ENCODE peak calls at places on chromosomes 3 and 15, in six cellular contexts. N, I, J, O, K and Q are unnamed samples.

GRCh38 chr3:124885466-124886167 is 1.5 kb downstream of the ITGB5 start:
- DNase-seq in J (no peak), N (no peak), O (no peak), K (no peak), I (no peak), Q (peak; percentile 58)

GRCh38 chr3:150345021-150345538 is 63.0 kb upstream of the TSC22D2 start:
- DNase-seq in J (peak; percentile 99), N (no peak), K (no peak), I (no peak), O (no peak), Q (peak; percentile 75)

GRCh38 chr3:168220609-168221008 is 124.9 kb upstream of the GOLIM4 start:
- DNase-seq in N (no peak), I (no peak), J (no peak), O (no peak), K (no peak), Q (no peak)

GRCh38 chr3:150515210-150515609 is 31.1 kb downstream of the SERP1 start:
- DNase-seq in I (no peak), K (no peak), O (no peak), N (no peak), J (no peak), Q (no peak)

GRCh38 chr3:195196266-195196665 is 74.7 kb downstream of the XXYLT1 start:
- DNase-seq in J (no peak), N (no peak), K (no peak), O (no peak), I (no peak), Q (no peak)

GRCh38 chr3:63863150-63864007 is at the start of the genes ATXN7 and THOC7:
- DNase-seq in N (peak; percentile 80), O (peak; percentile 76), I (peak; percentile 83), J (no peak), K (peak; percentile 63), Q (peak; percentile 58)

GRCh38 chr15:57665939-57666338 is 40.6 kb upstream of the POLR2M start:
- DNase-seq in J (no peak), I (no peak), O (no peak), N (no peak), K (peak; percentile 35), Q (no peak)

GRCh38 chr3:5227812-5228211 is 40.3 kb downstream of the EDEM1 start:
- DNase-seq in O (no peak), I (no peak), N (no peak), K (no peak), J (no peak), Q (no peak)

GRCh38 chr3:17915341-17915740 is 172.9 kb upstream of the TBC1D5 start:
- DNase-seq in J (no peak), I (no peak), O (no peak), N (no peak), K (no peak), Q (no peak)

GRCh38 chr15:91306155-91306554 is 206.1 kb downstream of the SV2B start:
- DNase-seq in O (no peak), I (no peak), J (no peak), N (no peak), K (no peak), Q (no peak)

GRCh38 chr3:57112206-57112605 is 51.7 kb downstream of the SPATA12 start:
- DNase-seq in J (no peak), O (no peak), N (no peak), I (no peak), K (no peak), Q (no peak)

GRCh38 chr3:89380006-89380405 is 272.6 kb downstream of the EPHA3 start:
- DNase-seq in I (no peak), N (no peak), O (no peak), J (peak; percentile 23), K (no peak), Q (no peak)

GRCh38 chr3:195007794-195008193 is 263.2 kb downstream of the XXYLT1 start:
- DNase-seq in J (no peak), K (no peak), N (no peak), O (no peak), I (no peak), Q (peak; percentile 19)

GRCh38 chr3:114716916-114717315 is 423.1 kb downstream of the TIGIT start:
- DNase-seq in J (no peak), N (no peak), K (no peak), I (no peak), O (no peak), Q (no peak)

GRCh38 chr15:42405876-42406482 is 46.7 kb downstream of the CAPN3 start:
- DNase-seq in O (no peak), N (no peak), I (no peak), J (peak; percentile 9), K (no peak), Q (no peak)

GRCh38 chr15:85692873-85693272 is 101.9 kb downstream of the KLHL25 start:
- DNase-seq in I (no peak), O (peak; percentile 29), N (no peak), K (no peak), J (no peak), Q (peak; percentile 80)

GRCh38 chr15:91853968-91854943 is 748 bp downstream of the SLCO3A1 start:
- DNase-seq in N (peak; percentile 63), J (no peak), I (peak; percentile 73), O (peak; percentile 44), K (peak; percentile 60), Q (peak; percentile 74)

GRCh38 chr3:107973152-107973551 is 117.7 kb downstream of the CD47 start:
- DNase-seq in K (no peak), J (no peak), I (no peak), O (no peak), N (no peak), Q (no peak)

GRCh38 chr3:130093741-130094391 is 12.2 kb downstream of the ALG1L2 start:
- DNase-seq in J (no peak), I (peak; percentile 51), O (peak; percentile 6), K (no peak), N (peak; percentile 61), Q (no peak)

GRCh38 chr15:90388462-90389182 is 580 bp downstream of the IQGAP1 start:
- DNase-seq in I (peak; percentile 87), J (no peak), O (peak; percentile 47), K (peak; percentile 73), N (peak; percentile 73), Q (peak; percentile 56)

GRCh38 chr3:53375019-53375418 is 27.7 kb upstream of the DCP1A start:
- DNase-seq in N (peak; percentile 89), I (peak; percentile 70), J (peak; percentile 5), K (peak; percentile 83), O (peak; percentile 11), Q (peak; percentile 67)

GRCh38 chr15:101092186-101092866 is 159.5 kb downstream of the CHSY1 start:
- DNase-seq in I (no peak), O (no peak), N (no peak), K (no peak), J (no peak), Q (no peak)

DNA sequence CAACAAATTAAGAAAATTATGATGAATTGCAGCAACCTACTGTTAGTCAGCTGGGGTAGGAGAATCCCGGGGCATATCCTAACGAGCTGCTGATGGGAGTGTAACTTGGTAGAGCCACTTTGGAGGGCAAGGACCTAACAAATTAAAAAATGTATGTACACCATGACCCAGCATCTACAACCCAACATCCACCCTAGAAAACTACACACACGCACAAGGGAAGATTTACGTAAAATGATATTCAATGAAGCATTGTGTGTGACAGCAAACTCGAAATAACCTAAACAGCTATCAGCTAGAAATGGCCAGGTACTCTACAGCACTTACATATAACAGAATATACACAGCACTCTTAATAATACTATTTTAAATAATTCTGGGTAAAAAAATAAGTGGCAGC is 1.8 kb downstream of the BCL2A1 start:
- DNase-seq in I (no peak), J (no peak), N (no peak), K (no peak), O (no peak), Q (no peak)
- TF ChIP-seq CTCF in I (no peak), J (no peak), N (no peak), K (no peak), O (no peak), Q (no peak)

GRCh38 chr3:12186046-12186445 is 27.3 kb upstream of the TIMP4 start:
- DNase-seq in K (no peak), J (no peak), N (no peak), I (no peak), O (no peak), Q (no peak)

GRCh38 chr3:12188328-12188648 is 29.6 kb upstream of the TIMP4 start:
- DNase-seq in I (no peak), J (no peak), O (no peak), K (no peak), N (no peak), Q (no peak)

GRCh38 chr3:12188681-12189287 is 30.1 kb upstream of the TIMP4 start:
- DNase-seq in N (no peak), O (no peak), K (no peak), I (no peak), J (no peak), Q (no peak)

GRCh38 chr3:12186515-12187286 is 28.0 kb upstream of the TIMP4 start:
- DNase-seq in N (no peak), J (no peak), I (no peak), O (no peak), K (no peak), Q (no peak)

GRCh38 chr3:12187448-12188327 is 29.0 kb upstream of the TIMP4 start:
- DNase-seq in I (peak; percentile 60), O (no peak), J (no peak), K (peak; percentile 32), N (no peak), Q (peak; percentile 64)
- H3K27ac ChIP-seq in I (peak overlapping the region; percentile 68), O (no peak overlapping the region), J (no peak overlapping the region), K (peak overlapping the region; percentile 17), N (no peak overlapping the region), Q (peak overlapping the region; percentile 83)

DNA sequence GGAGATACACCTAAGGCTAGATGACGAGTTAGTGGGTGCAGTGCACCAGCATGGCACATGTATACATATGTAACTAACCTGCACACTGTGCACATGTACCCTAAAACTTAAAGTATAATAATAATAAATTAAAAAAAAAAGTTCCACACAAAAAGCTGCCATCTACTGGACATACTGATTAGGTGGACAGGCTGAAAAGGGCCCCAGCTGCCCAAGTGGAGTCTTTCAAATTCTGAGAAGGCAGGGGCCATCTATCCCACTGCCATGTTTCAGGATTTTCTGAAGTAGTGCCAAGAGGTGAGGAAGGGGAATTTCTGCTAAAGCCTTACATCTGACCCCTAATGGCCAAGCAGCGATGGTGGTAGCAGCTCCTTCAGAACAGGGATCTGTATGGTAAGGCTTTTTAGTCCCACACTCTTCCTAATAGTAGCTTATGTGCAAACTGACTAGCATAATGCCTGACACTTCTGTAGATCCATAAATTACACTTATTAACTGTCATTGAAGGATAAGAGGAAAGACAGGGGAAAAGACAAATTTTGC is 7.7 kb downstream of the FSTL1 start:
- DNase-seq in J (no peak), I (no peak), O (no peak), N (no peak), K (no peak), Q (no peak)
- TF ChIP-seq CTCF in J (peak; percentile 32), I (no peak), O (no peak), N (peak; percentile 62), K (no peak), Q (no peak)

DNA sequence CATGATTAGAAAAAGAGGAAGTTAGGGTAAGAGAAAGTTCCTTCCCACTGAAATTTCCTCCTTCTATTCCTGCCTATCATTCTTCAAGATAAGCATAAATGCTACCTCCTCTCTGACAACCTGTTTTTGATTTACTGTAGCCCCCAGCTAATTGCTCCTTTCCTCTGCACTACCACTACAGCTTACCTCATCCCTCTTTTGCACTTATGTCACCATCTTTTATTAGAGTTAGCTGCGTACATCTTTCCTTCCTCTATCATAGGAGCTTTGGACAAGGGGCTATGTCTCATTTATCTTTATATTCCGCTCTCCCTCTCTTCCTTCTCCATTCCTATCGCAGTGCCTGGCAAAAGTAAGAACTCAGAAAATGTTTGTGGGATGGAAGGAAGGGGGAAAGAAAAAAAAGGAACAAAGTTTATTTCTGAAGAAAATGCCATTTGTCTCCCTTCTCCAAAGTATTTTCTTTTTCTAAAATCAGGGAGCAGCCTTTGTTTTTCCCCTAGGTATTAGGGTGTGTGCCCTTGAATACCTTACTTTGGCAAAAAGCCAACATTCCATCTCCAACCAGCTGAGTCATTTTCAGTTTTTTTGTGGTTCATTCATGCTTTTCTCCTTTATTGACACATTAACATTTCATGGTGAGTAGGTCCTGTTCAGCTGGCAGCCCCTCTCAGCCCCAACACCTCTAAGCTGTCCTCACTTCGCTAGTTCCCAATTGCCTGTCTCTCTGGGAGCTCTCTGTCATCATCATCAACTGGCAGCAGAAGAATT is 87.6 kb upstream of the SOX2 start:
- DNase-seq in N (no peak), K (no peak), J (peak; percentile 77), I (no peak), O (no peak), Q (peak; percentile 32)
- H3K27ac ChIP-seq in N (no peak overlapping the region), K (no peak overlapping the region), J (peak overlapping the region; percentile 63), I (no peak overlapping the region), O (no peak overlapping the region), Q (no peak overlapping the region)